ENCODE peak calls at places on chromosomes 11 and 22, in nine cellular contexts. Y, S, T, R, B, N, M, L and A are unnamed samples.

GRCh38 chr11:73330569-73331093 is 22.6 kb downstream of the ARHGEF17 start:
- DNase-seq in L (no peak), R (no peak), Y (peak), B (peak), S (no peak), N (no peak), M (no peak), T (no peak), A (peak)

GRCh38 chr11:63022422-63022821 is 6.8 kb upstream of the SLC22A8 start:
- DNase-seq in L (no peak), M (no peak), N (no peak), B (no peak), T (no peak), R (peak), S (no peak), Y (no peak), A (no peak)

GRCh38 chr11:103676413-103676812 is 360.0 kb upstream of the DDI1 start:
- DNase-seq in S (no peak), B (no peak), R (no peak), M (no peak), Y (no peak), N (no peak), L (no peak), T (no peak), A (no peak)

GRCh38 chr22:25368271-25368670 is 148.8 kb downstream of the CRYBB2 start:
- DNase-seq in S (no peak), T (no peak), B (peak), L (no peak), R (no peak), Y (no peak), M (peak), N (no peak), A (no peak)

GRCh38 chr11:35412285-35412684 is 7.1 kb downstream of the SLC1A2 start:
- DNase-seq in B (peak), T (no peak), M (no peak), L (no peak), S (no peak), N (no peak), R (no peak), Y (peak), A (no peak)

GRCh38 chr11:40328890-40329617 is 1130.4 kb downstream of the LRRC4C start:
- DNase-seq in Y (no peak), L (no peak), S (peak), R (no peak), N (no peak), B (peak), M (peak), T (peak), A (peak)

GRCh38 chr11:67468056-67468455 is 995 bp downstream of the TMEM134 start:
- DNase-seq in B (no peak), Y (no peak), S (no peak), N (no peak), R (no peak), M (peak), T (peak), L (no peak), A (peak)

GRCh38 chr11:2388431-2389024 is 11.4 kb downstream of the CD81 start:
- DNase-seq in M (no peak), S (no peak), L (no peak), Y (no peak), T (no peak), R (no peak), B (no peak), N (no peak), A (no peak)

GRCh38 chr11:80414766-80415165 is 973.9 kb upstream of the TENM4 start:
- DNase-seq in Y (no peak), L (no peak), M (peak), S (no peak), T (no peak), B (no peak), N (no peak), R (no peak), A (no peak)

GRCh38 chr11:61120865-61121831 is 18.9 kb downstream of the CD5 start:
- DNase-seq in T (no peak), B (peak), L (peak), S (no peak), M (no peak), N (no peak), R (no peak), Y (no peak), A (no peak)

GRCh38 chr11:2305862-2306823 is 4.3 kb downstream of the TSPAN32 start:
- DNase-seq in B (peak), T (peak), N (no peak), S (peak), Y (no peak), M (no peak), R (peak), L (peak), A (no peak)